ENCODE peak calls at places on chromosome 5, in nine cellular contexts. One of them, this sample, is unnamed.

GRCh38 chr5:77076961-77077820 is 9.9 kb downstream of the ZBED3 start:
- DNase-seq in EH: peak; percentile 58
- DNase-seq in SHP77 treated with DMSO at 0.1 percent for 48 hours: no peak
- DNase-seq in cardiac fibroblast: peak; percentile 68
- DNase-seq in GM12865: peak; percentile 73
- DNase-seq in tibial nerve: peak; percentile 57
- DNase-seq in tibial artery: peak; percentile 78
- DNase-seq in C1 segment of cervical spinal cord: peak; percentile 77
- DNase-seq in stimulated activated CD8-positive, alpha-beta memory T cell treated with anti-CD3 and anti-CD28 coated beads, Interleukin-2, amount 100 ng/mL, for 48 hours: peak; percentile 50
- DNase-seq in this sample: peak; percentile 87

GRCh38 chr5:126998895-126999570 is 31.3 kb downstream of the MARCHF3 start:
- DNase-seq in GM12865: no peak
- DNase-seq in tibial nerve: no peak
- DNase-seq in tibial artery: no peak
- DNase-seq in stimulated activated CD8-positive, alpha-beta memory T cell treated with anti-CD3 and anti-CD28 coated beads, Interleukin-2, amount 100 ng/mL, for 48 hours: no peak
- DNase-seq in EH: no peak
- DNase-seq in C1 segment of cervical spinal cord: no peak
- DNase-seq in cardiac fibroblast: no peak
- DNase-seq in SHP77 treated with DMSO at 0.1 percent for 48 hours: no peak
- DNase-seq in this sample: no peak

GRCh38 chr5:135332519-135333150 is 66.4 kb downstream of the MACROH2A1 start:
- DNase-seq in tibial artery: no peak
- DNase-seq in stimulated activated CD8-positive, alpha-beta memory T cell treated with anti-CD3 and anti-CD28 coated beads, Interleukin-2, amount 100 ng/mL, for 48 hours: no peak
- DNase-seq in SHP77 treated with DMSO at 0.1 percent for 48 hours: peak; percentile 7
- DNase-seq in EH: peak; percentile 71
- DNase-seq in tibial nerve: no peak
- DNase-seq in cardiac fibroblast: peak; percentile 78
- DNase-seq in C1 segment of cervical spinal cord: no peak
- DNase-seq in GM12865: peak; percentile 44
- DNase-seq in this sample: peak; percentile 70

GRCh38 chr5:149220750-149221149 is 50.9 kb upstream of the AFAP1L1 start:
- DNase-seq in cardiac fibroblast: no peak
- DNase-seq in C1 segment of cervical spinal cord: no peak
- DNase-seq in stimulated activated CD8-positive, alpha-beta memory T cell treated with anti-CD3 and anti-CD28 coated beads, Interleukin-2, amount 100 ng/mL, for 48 hours: no peak
- DNase-seq in tibial artery: no peak
- DNase-seq in EH: no peak
- DNase-seq in tibial nerve: no peak
- DNase-seq in SHP77 treated with DMSO at 0.1 percent for 48 hours: no peak
- DNase-seq in GM12865: no peak
- DNase-seq in this sample: no peak

GRCh38 chr5:39019231-39019630 is 55.0 kb downstream of the RICTOR start:
- DNase-seq in tibial artery: no peak
- DNase-seq in SHP77 treated with DMSO at 0.1 percent for 48 hours: no peak
- DNase-seq in GM12865: no peak
- DNase-seq in C1 segment of cervical spinal cord: no peak
- DNase-seq in tibial nerve: no peak
- DNase-seq in cardiac fibroblast: no peak
- DNase-seq in stimulated activated CD8-positive, alpha-beta memory T cell treated with anti-CD3 and anti-CD28 coated beads, Interleukin-2, amount 100 ng/mL, for 48 hours: no peak
- DNase-seq in EH: no peak
- DNase-seq in this sample: no peak

GRCh38 chr5:43353668-43354067 is 40.5 kb upstream of the HMGCS1 start:
- DNase-seq in tibial nerve: no peak
- DNase-seq in cardiac fibroblast: no peak
- DNase-seq in C1 segment of cervical spinal cord: no peak
- DNase-seq in tibial artery: no peak
- DNase-seq in EH: no peak
- DNase-seq in GM12865: no peak
- DNase-seq in SHP77 treated with DMSO at 0.1 percent for 48 hours: no peak
- DNase-seq in stimulated activated CD8-positive, alpha-beta memory T cell treated with anti-CD3 and anti-CD28 coated beads, Interleukin-2, amount 100 ng/mL, for 48 hours: no peak
- DNase-seq in this sample: no peak

GRCh38 chr5:31620071-31620470 is 18.9 kb upstream of the PDZD2 start:
- DNase-seq in stimulated activated CD8-positive, alpha-beta memory T cell treated with anti-CD3 and anti-CD28 coated beads, Interleukin-2, amount 100 ng/mL, for 48 hours: no peak
- DNase-seq in cardiac fibroblast: no peak
- DNase-seq in GM12865: no peak
- DNase-seq in EH: no peak
- DNase-seq in SHP77 treated with DMSO at 0.1 percent for 48 hours: no peak
- DNase-seq in tibial nerve: no peak
- DNase-seq in tibial artery: no peak
- DNase-seq in C1 segment of cervical spinal cord: no peak
- DNase-seq in this sample: no peak

GRCh38 chr5:141641634-141642278 is 5.0 kb downstream of the RELL2 start:
- DNase-seq in tibial nerve: no peak
- DNase-seq in SHP77 treated with DMSO at 0.1 percent for 48 hours: no peak
- DNase-seq in stimulated activated CD8-positive, alpha-beta memory T cell treated with anti-CD3 and anti-CD28 coated beads, Interleukin-2, amount 100 ng/mL, for 48 hours: no peak
- DNase-seq in cardiac fibroblast: peak; percentile 54
- DNase-seq in EH: peak; percentile 79
- DNase-seq in C1 segment of cervical spinal cord: no peak
- DNase-seq in GM12865: peak; percentile 68
- DNase-seq in tibial artery: no peak
- DNase-seq in this sample: peak; percentile 54

GRCh38 chr5:124743534-124744169 is 2.8 kb downstream of the ZNF608 start:
- DNase-seq in GM12865: peak; percentile 80
- DNase-seq in SHP77 treated with DMSO at 0.1 percent for 48 hours: peak; percentile 30
- DNase-seq in C1 segment of cervical spinal cord: peak; percentile 60
- DNase-seq in stimulated activated CD8-positive, alpha-beta memory T cell treated with anti-CD3 and anti-CD28 coated beads, Interleukin-2, amount 100 ng/mL, for 48 hours: no peak
- DNase-seq in tibial artery: no peak
- DNase-seq in EH: no peak
- DNase-seq in cardiac fibroblast: peak; percentile 23
- DNase-seq in tibial nerve: no peak
- DNase-seq in this sample: no peak

GRCh38 chr5:52725781-52726180 is 61.9 kb upstream of the ITGA1 start:
- DNase-seq in cardiac fibroblast: peak; percentile 15
- DNase-seq in C1 segment of cervical spinal cord: no peak
- DNase-seq in tibial nerve: peak; percentile 15
- DNase-seq in GM12865: no peak
- DNase-seq in stimulated activated CD8-positive, alpha-beta memory T cell treated with anti-CD3 and anti-CD28 coated beads, Interleukin-2, amount 100 ng/mL, for 48 hours: no peak
- DNase-seq in tibial artery: no peak
- DNase-seq in EH: peak; percentile 28
- DNase-seq in SHP77 treated with DMSO at 0.1 percent for 48 hours: no peak
- DNase-seq in this sample: no peak

GRCh38 chr5:95924720-95925119 is 36.9 kb downstream of the ELL2 start:
- DNase-seq in GM12865: peak; percentile 89
- DNase-seq in stimulated activated CD8-positive, alpha-beta memory T cell treated with anti-CD3 and anti-CD28 coated beads, Interleukin-2, amount 100 ng/mL, for 48 hours: no peak
- DNase-seq in SHP77 treated with DMSO at 0.1 percent for 48 hours: peak; percentile 83
- DNase-seq in tibial artery: no peak
- DNase-seq in tibial nerve: no peak
- DNase-seq in C1 segment of cervical spinal cord: no peak
- DNase-seq in EH: peak; percentile 37
- DNase-seq in cardiac fibroblast: peak; percentile 31
- DNase-seq in this sample: no peak

GRCh38 chr5:158861366-158861765 is 238.3 kb downstream of the EBF1 start:
- DNase-seq in C1 segment of cervical spinal cord: no peak
- DNase-seq in GM12865: no peak
- DNase-seq in cardiac fibroblast: no peak
- DNase-seq in tibial artery: no peak
- DNase-seq in stimulated activated CD8-positive, alpha-beta memory T cell treated with anti-CD3 and anti-CD28 coated beads, Interleukin-2, amount 100 ng/mL, for 48 hours: no peak
- DNase-seq in EH: no peak
- DNase-seq in tibial nerve: no peak
- DNase-seq in SHP77 treated with DMSO at 0.1 percent for 48 hours: no peak
- DNase-seq in this sample: no peak

GRCh38 chr5:28726815-28727214 is 1688.4 kb upstream of the CDH9 start:
- DNase-seq in SHP77 treated with DMSO at 0.1 percent for 48 hours: no peak
- DNase-seq in EH: no peak
- DNase-seq in tibial artery: no peak
- DNase-seq in cardiac fibroblast: no peak
- DNase-seq in tibial nerve: no peak
- DNase-seq in GM12865: no peak
- DNase-seq in stimulated activated CD8-positive, alpha-beta memory T cell treated with anti-CD3 and anti-CD28 coated beads, Interleukin-2, amount 100 ng/mL, for 48 hours: no peak
- DNase-seq in C1 segment of cervical spinal cord: no peak
- DNase-seq in this sample: no peak

GRCh38 chr5:67291671-67292070 is 95.1 kb upstream of the CD180 start:
- DNase-seq in tibial artery: no peak
- DNase-seq in EH: no peak
- DNase-seq in C1 segment of cervical spinal cord: peak; percentile 52
- DNase-seq in stimulated activated CD8-positive, alpha-beta memory T cell treated with anti-CD3 and anti-CD28 coated beads, Interleukin-2, amount 100 ng/mL, for 48 hours: no peak
- DNase-seq in tibial nerve: no peak
- DNase-seq in cardiac fibroblast: no peak
- DNase-seq in SHP77 treated with DMSO at 0.1 percent for 48 hours: no peak
- DNase-seq in GM12865: no peak
- DNase-seq in this sample: no peak

GRCh38 chr5:153530357-153531143 is 40.1 kb downstream of the GRIA1 start:
- DNase-seq in SHP77 treated with DMSO at 0.1 percent for 48 hours: no peak
- DNase-seq in C1 segment of cervical spinal cord: no peak
- DNase-seq in tibial nerve: no peak
- DNase-seq in cardiac fibroblast: no peak
- DNase-seq in tibial artery: no peak
- DNase-seq in GM12865: no peak
- DNase-seq in EH: no peak
- DNase-seq in stimulated activated CD8-positive, alpha-beta memory T cell treated with anti-CD3 and anti-CD28 coated beads, Interleukin-2, amount 100 ng/mL, for 48 hours: no peak
- DNase-seq in this sample: no peak

GRCh38 chr5:128304791-128305190 is 221.2 kb downstream of the SLC12A2 start:
- DNase-seq in SHP77 treated with DMSO at 0.1 percent for 48 hours: no peak
- DNase-seq in stimulated activated CD8-positive, alpha-beta memory T cell treated with anti-CD3 and anti-CD28 coated beads, Interleukin-2, amount 100 ng/mL, for 48 hours: no peak
- DNase-seq in cardiac fibroblast: no peak
- DNase-seq in C1 segment of cervical spinal cord: no peak
- DNase-seq in GM12865: no peak
- DNase-seq in EH: peak; percentile 16
- DNase-seq in tibial artery: no peak
- DNase-seq in tibial nerve: no peak
- DNase-seq in this sample: no peak

This sample was measured in GM10248.